ENCODE peak calls at places on chromosome 13, in four cellular contexts. B, T, G and W are unnamed samples.

GRCh38 chr13:76481738-76482137 is 404.5 kb downstream of the KCTD12 start:
- DNase-seq in B (no peak), T (no peak), G (no peak), W (no peak)

GRCh38 chr13:31904941-31905824 is 126.4 kb upstream of the FRY start:
- DNase-seq in B (no peak), T (no peak), G (no peak), W (no peak)

GRCh38 chr13:49082653-49083536 is 107.2 kb downstream of the FNDC3A start:
- DNase-seq in G (peak), T (no peak), B (no peak), W (peak)

GRCh38 chr13:22232186-22232585 is 561.3 kb downstream of the FGF9 start:
- DNase-seq in G (no peak), T (no peak), B (no peak), W (no peak)

GRCh38 chr13:51997641-51998330 is 13.5 kb downstream of the ATP7B start:
- DNase-seq in G (no peak), T (no peak), B (no peak), W (no peak)

GRCh38 chr13:97212540-97213146 is 9.5 kb upstream of the MBNL2 start:
- DNase-seq in B (no peak), T (no peak), G (peak), W (peak)

GRCh38 chr13:107767119-107767518 is 448.2 kb downstream of the LIG4 start:
- DNase-seq in B (no peak), G (no peak), T (no peak), W (no peak)

GRCh38 chr13:23741879-23742510 is 147.2 kb downstream of the MIPEP start:
- DNase-seq in B (no peak), G (peak), T (no peak), W (no peak)

GRCh38 chr13:114068723-114069322 is 63.6 kb downstream of the RASA3 start:
- DNase-seq in G (peak), B (peak), T (peak), W (peak)

GRCh38 chr13:66780814-66781213 is 449.3 kb downstream of the PCDH9 start:
- DNase-seq in T (no peak), B (no peak), G (peak), W (peak)

GRCh38 chr13:100088282-100088647 is 628 bp upstream of the PCCA start:
- DNase-seq in B (no peak), T (no peak), G (no peak), W (no peak)

GRCh38 chr13:44649118-44649455 is 73.0 kb upstream of the TSC22D1 start:
- DNase-seq in B (no peak), T (no peak), G (no peak), W (no peak)

GRCh38 chr13:44238011-44238421 is 135.6 kb upstream of the SERP2 start:
- DNase-seq in T (no peak), B (no peak), G (no peak), W (peak)

GRCh38 chr13:114151565-114152284 is 19.3 kb upstream of the RASA3 start:
- DNase-seq in T (peak), B (no peak), G (no peak), W (no peak)

GRCh38 chr13:34152409-34152808 is 334.5 kb downstream of the RFC3 start:
- DNase-seq in G (no peak), T (no peak), B (no peak), W (peak)

GRCh38 chr13:31638577-31638976 is 100.7 kb upstream of the RXFP2 start:
- DNase-seq in G (peak), B (no peak), T (no peak), W (peak)

GRCh38 chr13:85828094-85828684 is 29.0 kb upstream of the SLITRK6 start:
- DNase-seq in B (no peak), T (no peak), G (peak), W (peak)

GRCh38 chr13:33351324-33351723 is 65.8 kb upstream of the STARD13 start:
- DNase-seq in B (peak), T (no peak), G (peak), W (peak)

GRCh38 chr13:102940143-102940542 is 94.3 kb downstream of the ERCC5 start:
- DNase-seq in T (no peak), B (no peak), G (no peak), W (no peak)

GRCh38 chr13:43675577-43675976 is 111.2 kb downstream of the ENOX1 start:
- DNase-seq in B (no peak), T (no peak), G (no peak), W (no peak)

GRCh38 chr13:101181076-101181685 is 235.1 kb downstream of the NALCN start:
- DNase-seq in T (no peak), G (no peak), B (no peak), W (no peak)

GRCh38 chr13:67635754-67636153 is 405.6 kb upstream of the PCDH9 start:
- DNase-seq in B (no peak), G (no peak), T (no peak), W (no peak)

GRCh38 chr13:110914293-110915056 is 394 bp downstream of the ANKRD10 start:
- DNase-seq in B (peak), G (peak), T (peak), W (peak)

GRCh38 chr13:31090921-31091624 is 70.6 kb downstream of the HSPH1 start:
- DNase-seq in B (no peak), G (peak), T (no peak), W (peak)

GRCh38 chr13:41075034-41075433 is 13.7 kb downstream of the WBP4 start:
- DNase-seq in T (no peak), G (peak), B (no peak), W (peak)

GRCh38 chr13:36275190-36276002 is 22.2 kb downstream of the CCDC169 start:
- DNase-seq in G (peak), T (no peak), B (peak), W (peak)

GRCh38 chr13:26971990-26972888 is 199.4 kb downstream of the USP12 start:
- DNase-seq in G (peak), T (peak), B (no peak), W (peak)
- TF ChIP-seq CTCF in G (peak), T (peak), B (no peak), W (peak)

DNA sequence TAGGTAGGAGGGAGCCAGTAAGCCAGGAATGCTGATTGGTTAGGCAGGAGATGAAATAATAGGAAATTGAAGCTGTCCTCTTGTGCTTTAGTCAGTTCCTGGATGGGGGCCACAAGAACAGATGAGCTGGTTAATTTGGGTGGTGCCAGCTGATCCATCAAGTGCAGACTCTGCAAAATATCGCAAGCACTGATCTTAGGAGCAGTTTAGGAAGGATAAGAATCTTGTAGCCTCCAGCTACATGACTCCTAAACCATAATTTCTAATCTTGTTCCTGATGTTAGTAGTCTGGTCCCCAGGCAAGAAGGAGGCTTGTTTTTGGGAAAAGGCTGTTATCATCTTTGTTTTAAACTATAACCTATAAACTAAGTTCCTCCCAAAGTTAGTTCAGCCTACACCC is 117.9 kb upstream of the GPR12 start:
- DNase-seq in B (no peak), T (no peak), G (no peak), W (no peak)
- TF ChIP-seq CTCF in B (no peak), T (no peak), G (no peak), W (no peak)

GRCh38 chr13:74966814-74967213 is 515.2 kb downstream of the TBC1D4 start:
- DNase-seq in B (no peak), G (peak), T (no peak), W (peak)
- TF ChIP-seq CTCF in B (no peak), G (no peak), T (no peak), W (no peak)

GRCh38 chr13:94431569-94431968 is 47.9 kb downstream of the DCT start:
- DNase-seq in T (no peak), G (peak), B (no peak), W (peak)
- TF ChIP-seq CTCF in T (no peak), G (peak), B (no peak), W (peak)

GRCh38 chr13:46176756-46177155 is 5.2 kb downstream of the LCP1 start:
- DNase-seq in G (no peak), T (peak), B (peak), W (no peak)
- TF ChIP-seq CTCF in G (no peak), T (no peak), B (no peak), W (no peak)

DNA sequence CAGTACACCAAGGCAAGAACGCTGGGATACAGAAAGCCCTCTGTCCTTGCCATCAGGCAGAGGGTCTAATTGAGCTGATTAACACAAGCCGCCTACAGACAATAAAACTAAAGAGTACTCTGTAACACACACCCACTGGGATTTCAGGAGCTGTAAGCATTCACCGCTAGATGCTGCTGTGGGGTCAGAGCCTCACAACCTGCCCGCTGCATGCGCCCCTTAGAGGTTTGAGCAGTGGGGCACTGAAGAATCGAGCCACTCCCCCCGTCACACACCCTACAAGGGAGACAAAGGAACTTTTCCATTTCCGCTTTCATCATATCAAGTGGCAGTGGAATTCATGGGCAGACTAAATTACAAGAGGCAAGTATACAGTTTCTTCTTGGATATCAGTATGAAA is 1080.6 kb downstream of the PCDH17 start:
- DNase-seq in T (no peak), G (no peak), B (no peak), W (no peak)
- TF ChIP-seq CTCF in T (no peak), G (no peak), B (no peak), W (no peak)